ENCODE peak calls at places on chromosomes 12 and 14, in eight cellular contexts. F is H9; O is stimulated activated CD4-positive, alpha-beta T cell treated with anti-CD3 and anti-CD28 coated beads, Interleukin-4, amount 100 ng/mL, for 48 hours; A is mesendoderm; U is H4; D is stimulated activated CD8-positive, alpha-beta memory T cell treated with anti-CD3 and anti-CD28 coated beads, Interleukin-7, amount 100 ng/mL, for 48 hours; V is EL; L is ELR. P is an unnamed sample.

GRCh38 chr14:55730602-55731001 is 150.6 kb downstream of the KTN1 start:
- DNase-seq in F (no peak), U (no peak), V (no peak), D (no peak), L (no peak), A (peak), O (no peak), P (no peak)

GRCh38 chr12:45122776-45123380 is 72.0 kb upstream of the DBX2 start:
- DNase-seq in U (peak), O (no peak), D (no peak), V (peak), A (peak), L (peak), F (no peak), P (peak)

GRCh38 chr14:24056800-24057184 is 5.0 kb downstream of the CARMIL3 start:
- DNase-seq in O (no peak), D (no peak), V (no peak), U (no peak), A (no peak), L (no peak), F (no peak), P (no peak)

GRCh38 chr14:75486317-75486716 is 36.0 kb upstream of the BATF start:
- DNase-seq in D (no peak), L (no peak), U (no peak), F (no peak), O (no peak), V (no peak), A (no peak), P (no peak)

GRCh38 chr12:21894792-21895392 is 46.3 kb downstream of the ABCC9 start:
- DNase-seq in V (peak), D (no peak), U (no peak), O (no peak), A (no peak), F (no peak), L (no peak), P (no peak)

GRCh38 chr14:98298481-98299227 is 973.3 kb downstream of the BCL11B start:
- DNase-seq in V (no peak), O (no peak), L (no peak), A (no peak), U (no peak), F (no peak), D (no peak), P (no peak)

GRCh38 chr12:96104566-96104965 is 69.2 kb upstream of the LTA4H start:
- DNase-seq in V (no peak), U (no peak), D (no peak), F (no peak), O (no peak), L (no peak), A (no peak), P (no peak)

GRCh38 chr14:85688024-85688423 is 158.1 kb downstream of the FLRT2 start:
- DNase-seq in L (no peak), A (no peak), O (no peak), V (no peak), D (no peak), U (no peak), F (no peak), P (no peak)

GRCh38 chr14:104194716-104195115 is 56.3 kb downstream of the KIF26A start:
- DNase-seq in D (no peak), L (no peak), O (no peak), V (no peak), U (no peak), F (no peak), A (no peak), P (no peak)

GRCh38 chr12:101021911-101022388 is 188.1 kb downstream of the SLC5A8 start:
- DNase-seq in V (peak), L (peak), O (no peak), D (no peak), U (peak), F (no peak), A (peak), P (peak)

GRCh38 chr12:118982308-118982707 is 967 bp downstream of the SRRM4 start:
- DNase-seq in A (no peak), U (no peak), F (no peak), O (no peak), D (no peak), L (no peak), V (no peak), P (no peak)

GRCh38 chr14:101529079-101529478 is 32.2 kb upstream of the DIO3 start:
- DNase-seq in D (no peak), F (no peak), V (no peak), A (no peak), U (no peak), O (no peak), L (no peak), P (no peak)

GRCh38 chr12:116138380-116138779 is 139.1 kb downstream of the MED13L start:
- DNase-seq in A (no peak), F (no peak), O (no peak), L (peak), U (no peak), V (peak), D (no peak), P (no peak)

GRCh38 chr12:1628671-1629337 is at the start of gene WNT5B:
- DNase-seq in L (no peak), F (no peak), A (peak), U (no peak), V (no peak), O (no peak), D (no peak), P (no peak)

GRCh38 chr14:62988967-62989366 is 56.3 kb downstream of the KCNH5 start:
- DNase-seq in F (no peak), O (no peak), U (no peak), L (no peak), D (no peak), V (peak), A (no peak), P (no peak)

GRCh38 chr14:93744176-93744575 is 44.1 kb downstream of the PRIMA1 start:
- DNase-seq in D (no peak), A (no peak), F (no peak), L (no peak), U (no peak), V (no peak), O (no peak), P (no peak)

GRCh38 chr14:74611672-74612345 is at the start of gene LTBP2:
- DNase-seq in A (peak), O (no peak), D (no peak), L (peak), F (peak), V (peak), U (no peak), P (no peak)

GRCh38 chr12:63911336-63911735 is 66.8 kb downstream of the SRGAP1 start:
- DNase-seq in O (no peak), L (no peak), D (no peak), A (peak), V (no peak), F (no peak), U (no peak), P (no peak)

GRCh38 chr14:91892918-91893527 is 25.7 kb upstream of the TC2N start:
- DNase-seq in U (no peak), L (peak), F (peak), O (no peak), D (no peak), A (peak), V (peak), P (peak)

GRCh38 chr14:96635850-96636249 is 133.7 kb downstream of the PAPOLA start:
- DNase-seq in V (peak), O (no peak), U (peak), L (peak), D (no peak), A (no peak), F (no peak), P (no peak)

GRCh38 chr14:48628870-48629269 is 953.5 kb upstream of the MDGA2 start:
- DNase-seq in U (no peak), A (no peak), F (no peak), D (no peak), V (no peak), O (no peak), L (no peak), P (no peak)

GRCh38 chr12:88298761-88299242 is 156.7 kb downstream of the TMTC3 start:
- DNase-seq in D (no peak), F (no peak), A (peak), V (peak), O (peak), U (peak), L (peak), P (peak)

GRCh38 chr12:54984602-54985376 is at the start of gene TESPA1:
- DNase-seq in A (peak), V (no peak), D (peak), U (peak), L (no peak), O (peak), F (no peak), P (no peak)

GRCh38 chr12:83261998-83262397 is 575.3 kb downstream of the TMTC2 start:
- DNase-seq in V (no peak), D (no peak), A (peak), L (no peak), F (no peak), O (no peak), U (no peak), P (no peak)

GRCh38 chr12:109513977-109514376 is 36.5 kb downstream of the UBE3B start:
- DNase-seq in U (no peak), F (no peak), V (no peak), L (no peak), D (no peak), A (no peak), O (no peak), P (peak)

GRCh38 chr12:119730381-119730780 is 62.4 kb downstream of the PRKAB1 start:
- DNase-seq in D (no peak), O (no peak), A (no peak), V (no peak), U (no peak), F (no peak), L (no peak), P (no peak)

GRCh38 chr12:59182191-59182590 is 261.9 kb upstream of the LRIG3 start:
- DNase-seq in A (no peak), L (peak), O (peak), V (no peak), D (no peak), F (no peak), U (no peak), P (no peak)

GRCh38 chr14:91387135-91387849 is 30.3 kb downstream of the CCDC88C start:
- DNase-seq in L (no peak), V (no peak), F (no peak), D (no peak), O (no peak), A (no peak), U (peak), P (no peak)

GRCh38 chr14:34931206-34931605 is 51.6 kb upstream of the SRP54 start:
- DNase-seq in L (peak), D (no peak), O (no peak), U (no peak), V (no peak), A (no peak), F (no peak), P (no peak)

GRCh38 chr12:122886161-122886560 is 9.8 kb downstream of the VPS37B start:
- DNase-seq in D (no peak), U (no peak), L (no peak), F (no peak), V (no peak), O (no peak), A (no peak), P (no peak)

GRCh38 chr14:80419769-80420168 is 208.5 kb upstream of the DIO2 start:
- DNase-seq in D (no peak), F (no peak), V (no peak), A (no peak), U (no peak), O (no peak), L (no peak), P (no peak)

GRCh38 chr12:19746471-19746870 is 307.2 kb downstream of the AEBP2 start:
- DNase-seq in O (no peak), V (no peak), F (no peak), D (no peak), L (no peak), A (no peak), U (no peak), P (no peak)

GRCh38 chr14:91056361-91056760 is 4.1 kb downstream of the RPS6KA5 start:
- DNase-seq in A (no peak), V (no peak), F (no peak), D (no peak), U (no peak), O (no peak), L (no peak), P (no peak)

GRCh38 chr12:716506-716905 is 35.9 kb upstream of the WNK1 start:
- DNase-seq in U (no peak), D (peak), L (no peak), O (peak), F (no peak), V (no peak), A (peak), P (no peak)

GRCh38 chr12:98084950-98085349 is 430.4 kb upstream of the TMPO start:
- DNase-seq in A (peak), O (no peak), D (no peak), F (no peak), L (no peak), V (no peak), U (no peak), P (no peak)

GRCh38 chr14:47539065-47539464 is 136.3 kb downstream of the MDGA2 start:
- DNase-seq in L (no peak), V (no peak), U (peak), A (peak), O (no peak), F (peak), D (no peak), P (no peak)